ENCODE peak calls at places on chromosomes 12 and 14, in four cellular contexts. O is BJ, H is neural crest cell, M is amniotic epithelial cell. Y is an unnamed sample.

GRCh38 chr12:121295746-121296617 is 527 bp downstream of the CAMKK2 start:
- DNase-seq in O (no peak), H (peak), M (no peak), Y (peak)

GRCh38 chr12:131827961-131828534 is at the start of gene MMP17:
- DNase-seq in O (no peak), H (peak), M (peak), Y (peak)

GRCh38 chr14:65195042-65195719 is 92.9 kb upstream of the MAX start:
- DNase-seq in O (no peak), H (no peak), M (no peak), Y (no peak)

GRCh38 chr12:47903151-47903611 is 1.6 kb downstream of the VDR start:
- DNase-seq in O (peak), H (no peak), M (peak), Y (peak)

GRCh38 chr12:94689002-94689645 is 38.8 kb upstream of the TMCC3 start:
- DNase-seq in O (no peak), H (no peak), M (peak), Y (no peak)

GRCh38 chr12:69903548-69903947 is 78.5 kb downstream of the MYRFL start:
- DNase-seq in O (no peak), H (no peak), M (no peak), Y (no peak)

GRCh38 chr12:75935544-75936242 is 95.9 kb downstream of the PHLDA1 start:
- DNase-seq in O (no peak), H (no peak), M (no peak), Y (no peak)

GRCh38 chr14:79018846-79019245 is 848.7 kb downstream of the NRXN3 start:
- DNase-seq in O (no peak), H (no peak), M (peak), Y (no peak)

GRCh38 chr14:67695394-67695949 is at the start of gene RDH11:
- DNase-seq in O (peak), H (peak), M (peak), Y (peak)

GRCh38 chr14:68935761-68936209 is 43.3 kb downstream of the ACTN1 start:
- DNase-seq in O (no peak), H (no peak), M (peak), Y (peak)

GRCh38 chr14:45085004-45085403 is 1.1 kb downstream of the PRPF39 start:
- DNase-seq in O (no peak), H (no peak), M (peak), Y (no peak)

GRCh38 chr12:70598467-70599194 is 38.6 kb downstream of the PTPRB start:
- DNase-seq in O (no peak), H (no peak), M (no peak), Y (no peak)

GRCh38 chr14:75392686-75393641 is 34.9 kb upstream of the JDP2 start:
- DNase-seq in O (no peak), H (no peak), M (no peak), Y (no peak)

GRCh38 chr14:101402936-101403660 is 158.2 kb upstream of the DIO3 start:
- DNase-seq in O (no peak), H (no peak), M (peak), Y (no peak)

GRCh38 chr14:68522510-68523325 is 270.1 kb downstream of the ZFP36L1 start:
- DNase-seq in O (no peak), H (no peak), M (no peak), Y (no peak)

GRCh38 chr14:75273272-75274044 is 5.2 kb upstream of the FOS start:
- DNase-seq in O (no peak), H (no peak), M (peak), Y (no peak)

GRCh38 chr12:123398177-123398916 is 14.4 kb downstream of the KMT5A start:
- DNase-seq in O (peak), H (no peak), M (no peak), Y (peak)

GRCh38 chr14:34465069-34465859 is 3.2 kb upstream of the SPTSSA start:
- DNase-seq in O (no peak), H (no peak), M (peak), Y (no peak)

GRCh38 chr12:67085699-67086098 is 183.5 kb upstream of the CAND1 start:
- DNase-seq in O (no peak), H (no peak), M (no peak), Y (no peak)